ENCODE peak calls at places on chromosomes 1 and 21, in five cellular contexts. O, N, C, M and K are unnamed samples.

GRCh38 chr1:58927026-58927721 is 143.3 kb upstream of the JUN start:
- DNase-seq in O (no peak), N (no peak), C (no peak), M (no peak), K (no peak)

GRCh38 chr1:3350441-3351261 is 103.8 kb upstream of the ARHGEF16 start:
- DNase-seq in O (no peak), N (no peak), C (no peak), M (no peak), K (peak)

GRCh38 chr1:1061682-1062363 is 12.3 kb downstream of the RNF223 start:
- DNase-seq in O (no peak), N (no peak), C (no peak), M (no peak), K (no peak)

GRCh38 chr21:45299026-45299863 is 11.6 kb upstream of the POFUT2 start:
- DNase-seq in O (peak), N (no peak), C (no peak), M (no peak), K (no peak)

GRCh38 chr1:84913025-84913892 is 20.3 kb upstream of the LPAR3 start:
- DNase-seq in O (no peak), N (no peak), C (no peak), M (no peak), K (no peak)

GRCh38 chr1:214325401-214325800 is 44.4 kb downstream of the SMYD2 start:
- DNase-seq in O (no peak), N (no peak), C (no peak), M (no peak), K (no peak)

GRCh38 chr1:53062731-53063591 is 948 bp downstream of the PODN start:
- DNase-seq in O (no peak), N (no peak), C (no peak), M (no peak), K (no peak)

GRCh38 chr1:183942933-183943693 is 94.4 kb downstream of the COLGALT2 start:
- DNase-seq in O (peak), N (peak), C (no peak), M (no peak), K (no peak)

GRCh38 chr1:97632776-97633175 is 288.1 kb downstream of the DPYD start:
- DNase-seq in O (no peak), N (no peak), C (no peak), M (no peak), K (no peak)

GRCh38 chr1:173057984-173058383 is 7.2 kb upstream of the TNFSF18 start:
- DNase-seq in O (no peak), N (peak), C (no peak), M (no peak), K (no peak)

GRCh38 chr1:18882511-18882910 is 19.8 kb downstream of the ALDH4A1 start:
- DNase-seq in O (no peak), N (no peak), C (no peak), M (no peak), K (peak)

GRCh38 chr1:160726114-160726497 is 12.9 kb upstream of the SLAMF7 start:
- DNase-seq in O (no peak), N (no peak), C (no peak), M (no peak), K (no peak)